ENCODE peak calls at places on chromosome 13, in seven cellular contexts. S is spleen, R is keratinocyte, D is sigmoid colon, J is cardiac fibroblast, Q is breast epithelium, M is fibroblast of pulmonary artery. T is an unnamed sample.

GRCh38 chr13:73833331-73834070 is 300.7 kb downstream of the KLF12 start:
- DNase-seq in S (no peak), J (no peak), M (no peak), Q (no peak), R (no peak), D (no peak), T (peak; percentile 4)

GRCh38 chr13:51806571-51806970 is 2.6 kb upstream of the DHRS12 start:
- DNase-seq in J (peak; percentile 55), D (no peak), R (no peak), M (peak; percentile 42), Q (no peak), S (no peak), T (peak; percentile 44)

GRCh38 chr13:84994582-84994981 is 804.6 kb downstream of the SLITRK6 start:
- DNase-seq in D (no peak), S (no peak), M (no peak), Q (no peak), J (no peak), R (no peak), T (no peak)

GRCh38 chr13:59747529-59747928 is 416.2 kb downstream of the DIAPH3 start:
- DNase-seq in Q (no peak), J (no peak), M (no peak), D (no peak), S (no peak), R (no peak), T (no peak)

GRCh38 chr13:24097667-24098066 is 62.9 kb upstream of the SPATA13 start:
- DNase-seq in D (no peak), M (no peak), J (no peak), S (no peak), R (no peak), Q (no peak), T (no peak)

GRCh38 chr13:54733639-54734038 is 1705.0 kb downstream of the OLFM4 start:
- DNase-seq in M (no peak), R (no peak), S (no peak), J (peak; percentile 0), Q (no peak), D (no peak), T (no peak)

GRCh38 chr13:104641309-104641708 is 1575.1 kb upstream of the SLC10A2 start:
- DNase-seq in R (no peak), Q (no peak), J (peak; percentile 0), M (peak; percentile 9), D (no peak), S (no peak), T (peak; percentile 15)

GRCh38 chr13:30737511-30738342 is 2.4 kb downstream of the ALOX5AP start:
- DNase-seq in J (no peak), S (peak; percentile 82), D (no peak), Q (no peak), M (no peak), R (no peak), T (no peak)

GRCh38 chr13:73059460-73060250 is 850 bp downstream of the KLF5 start:
- DNase-seq in M (no peak), Q (peak; percentile 63), S (peak; percentile 92), J (peak; percentile 23), D (peak; percentile 68), R (no peak), T (no peak)

GRCh38 chr13:31267126-31267784 is 67.5 kb downstream of the B3GLCT start:
- DNase-seq in J (no peak), Q (no peak), M (no peak), S (no peak), D (no peak), R (peak; percentile 38), T (no peak)

GRCh38 chr13:77022341-77022740 is 4.6 kb downstream of the FBXL3 start:
- DNase-seq in J (peak; percentile 69), S (no peak), Q (no peak), D (no peak), M (peak; percentile 51), R (no peak), T (peak; percentile 56)

GRCh38 chr13:27425918-27426630 is 1.7 kb downstream of the GTF3A start:
- DNase-seq in S (peak; percentile 92), D (peak; percentile 85), M (peak; percentile 77), J (peak; percentile 81), R (peak; percentile 67), Q (peak; percentile 63), T (peak; percentile 86)

GRCh38 chr13:107586216-107586615 is 629.1 kb downstream of the LIG4 start:
- DNase-seq in D (no peak), R (no peak), S (no peak), M (no peak), J (no peak), Q (no peak), T (peak; percentile 10)

GRCh38 chr13:27923794-27924528 is 4.2 kb downstream of the PDX1 start:
- DNase-seq in D (no peak), R (no peak), Q (no peak), M (no peak), S (no peak), J (no peak), T (peak; percentile 8)

GRCh38 chr13:110302986-110303385 is 4.0 kb downstream of the COL4A1 start:
- DNase-seq in D (peak; percentile 29), J (no peak), R (no peak), Q (no peak), S (no peak), M (no peak), T (no peak)

GRCh38 chr13:110302154-110302553 is 4.8 kb downstream of the COL4A1 start:
- DNase-seq in S (no peak), J (no peak), Q (no peak), R (no peak), D (peak; percentile 40), M (no peak), T (no peak)

GRCh38 chr13:110301083-110301482 is 5.9 kb downstream of the COL4A1 start:
- DNase-seq in D (peak; percentile 54), S (no peak), J (no peak), M (no peak), Q (no peak), R (no peak), T (no peak)

GRCh38 chr13:110300090-110300815 is 6.7 kb downstream of the COL4A1 start:
- DNase-seq in M (no peak), Q (no peak), J (peak; percentile 61), D (no peak), R (no peak), S (no peak), T (peak; percentile 55)

DNA sequence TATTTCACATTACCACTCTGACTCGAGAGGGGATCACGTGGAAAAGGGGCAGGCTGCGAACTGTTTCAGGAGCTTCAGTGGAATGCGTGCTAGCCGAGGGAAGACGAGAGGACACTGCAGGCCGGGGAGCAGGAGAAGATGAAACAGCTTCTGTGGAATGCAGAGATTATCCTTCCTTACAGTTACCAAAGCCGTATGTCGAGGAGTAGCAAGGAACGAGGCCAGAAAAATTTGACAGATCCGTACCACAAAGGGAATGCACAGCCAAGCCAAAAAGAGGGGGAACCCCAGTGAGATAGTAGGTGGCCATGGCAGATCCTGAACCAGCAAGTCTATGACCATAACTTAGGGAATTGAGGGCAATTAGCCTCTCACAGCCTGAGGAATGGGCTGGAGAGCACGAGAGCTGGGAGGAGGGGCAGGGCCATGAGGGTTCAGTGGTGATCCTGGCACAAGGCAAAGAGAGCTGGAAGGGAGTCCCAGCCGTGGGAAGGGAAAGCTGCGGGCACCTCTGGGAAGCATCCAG is 5.3 kb downstream of the COL4A1 start:
- DNase-seq in D (peak; percentile 72), J (peak; percentile 85), Q (no peak), S (no peak), R (no peak), M (peak; percentile 80), T (peak; percentile 68)
- TF ChIP-seq CTCF in D (no peak), J (no peak), Q (no peak), S (no peak), R (no peak), M (no peak), T (no peak)

DNA sequence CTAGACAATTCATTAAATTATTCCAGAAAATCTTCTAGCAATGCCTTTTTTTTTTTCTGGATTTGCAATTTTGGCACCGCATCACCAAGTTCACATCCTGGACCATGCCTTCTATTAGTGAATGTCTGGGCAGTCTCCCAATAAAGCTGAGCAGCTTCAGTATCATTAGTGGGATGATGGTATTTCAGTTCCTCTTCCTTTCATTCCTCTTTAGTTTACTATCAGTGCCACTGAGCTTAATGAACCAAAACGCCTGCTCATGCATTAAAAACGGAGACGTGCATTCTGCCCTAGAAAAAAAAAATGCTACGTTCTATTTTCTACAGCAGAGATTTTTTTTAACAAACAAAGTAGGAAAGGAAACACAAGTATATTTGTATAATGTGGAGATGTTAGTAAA is 343.0 kb downstream of the PCDH9 start:
- DNase-seq in S (no peak), R (no peak), D (no peak), M (peak; percentile 48), Q (no peak), J (peak; percentile 18), T (peak; percentile 41)
- H3K4me3 ChIP-seq in S (no peak overlapping the region), R (no peak overlapping the region), D (no peak overlapping the region), M (no peak overlapping the region), Q (no peak overlapping the region), J (no peak overlapping the region), T (no peak overlapping the region)

GRCh38 chr13:113864303-113864890 is 521 bp upstream of the GAS6 start:
- DNase-seq in R (no peak), J (peak; percentile 18), D (no peak), M (no peak), Q (peak; percentile 15), S (no peak), T (no peak)

GRCh38 chr13:113861433-113862030 is 2.3 kb downstream of the GAS6 start:
- DNase-seq in R (no peak), D (no peak), S (no peak), M (no peak), J (no peak), Q (peak; percentile 59), T (no peak)

GRCh38 chr13:113863511-113864302 is at the start of gene GAS6:
- DNase-seq in S (no peak), D (no peak), M (peak; percentile 35), J (peak; percentile 35), Q (peak; percentile 38), R (no peak), T (no peak)

GRCh38 chr13:113862191-113862765 is 1.6 kb downstream of the GAS6 start:
- DNase-seq in R (no peak), S (no peak), M (no peak), D (no peak), J (no peak), Q (peak; percentile 24), T (no peak)

GRCh38 chr13:113862766-113863510 is 938 bp downstream of the GAS6 start:
- DNase-seq in D (no peak), R (no peak), Q (peak; percentile 72), J (peak; percentile 45), M (peak; percentile 25), S (no peak), T (no peak)
- TF ChIP-seq CTCF in D (no peak), R (no peak), Q (no peak), J (no peak), M (no peak), S (no peak), T (no peak)

DNA sequence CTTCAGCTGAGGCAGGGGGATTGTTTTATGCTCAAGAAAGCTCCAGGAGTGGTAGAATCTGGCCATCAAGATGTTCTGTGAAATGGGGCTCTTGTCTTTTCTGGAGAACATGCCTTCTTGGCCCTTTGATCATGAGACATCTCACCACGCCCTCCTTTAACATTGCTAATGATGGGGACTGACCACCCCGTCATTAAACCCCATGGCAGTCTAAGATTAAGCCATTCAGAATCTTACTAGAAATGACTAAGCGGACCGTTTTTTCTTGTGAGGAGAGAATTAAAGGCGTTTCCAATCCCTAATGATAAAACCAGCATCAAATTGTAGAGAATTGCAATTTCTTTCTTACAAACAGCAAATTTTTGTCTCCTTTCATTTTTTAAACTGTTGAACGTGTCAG is 89.4 kb downstream of the COL4A2 start:
- DNase-seq in Q (no peak), R (no peak), J (peak; percentile 89), S (no peak), M (no peak), D (no peak), T (peak; percentile 91)
- H3K4me3 ChIP-seq in Q (peak overlapping the region; percentile 52), R (no peak overlapping the region), J (no peak overlapping the region), S (no peak overlapping the region), M (no peak overlapping the region), D (no peak overlapping the region), T (no peak overlapping the region)